ENCODE peak calls at places on chromosomes 16 and 17, in four cellular contexts. X, O, Y and R are unnamed samples. For H3K9me3, the result is how much of the 10 kb centered on the place peaks cover.

GRCh38 chr16:86791287-86792074 is 213.1 kb downstream of the FOXL1 start:
- DNase-seq in X (no peak), O (no peak), Y (no peak), R (no peak)

GRCh38 chr17:48470388-48471034 is 40.5 kb upstream of the SKAP1 start:
- DNase-seq in X (no peak), O (no peak), Y (peak), R (no peak)

GRCh38 chr16:88060524-88061219 is 109.4 kb downstream of the BANP start:
- DNase-seq in X (no peak), O (no peak), Y (no peak), R (no peak)

GRCh38 chr16:2610781-2611498 is 71.4 kb upstream of the KCTD5 start:
- DNase-seq in X (no peak), O (no peak), Y (no peak), R (peak)

GRCh38 chr17:40382251-40382650 is 17.7 kb upstream of the GJD3 start:
- DNase-seq in X (no peak), O (no peak), Y (no peak), R (no peak)

GRCh38 chr17:9200197-9200662 is 178.9 kb downstream of the NTN1 start:
- DNase-seq in X (no peak), O (no peak), Y (no peak), R (no peak)

GRCh38 chr17:66791337-66791736 is 43.6 kb upstream of the CACNG5 start:
- DNase-seq in X (no peak), O (no peak), Y (no peak), R (no peak)

GRCh38 chr16:78140818-78141466 is 41.5 kb downstream of the WWOX start:
- DNase-seq in X (no peak), O (peak), Y (no peak), R (no peak)

GRCh38 chr17:6994118-6994598 is 1.7 kb upstream of the ALOX12 start:
- DNase-seq in X (no peak), O (no peak), Y (no peak), R (no peak)

GRCh38 chr17:42579794-42580551 is 2.4 kb upstream of the PSMC3IP start:
- DNase-seq in X (no peak), O (no peak), Y (no peak), R (no peak)

GRCh38 chr17:76585649-76586593 is at the start of gene ST6GALNAC2:
- DNase-seq in X (no peak), O (no peak), Y (peak), R (peak)

GRCh38 chr16:76081936-76082335 is 195.3 kb upstream of the CNTNAP4 start:
- DNase-seq in X (no peak), O (no peak), Y (no peak), R (no peak)

DNA sequence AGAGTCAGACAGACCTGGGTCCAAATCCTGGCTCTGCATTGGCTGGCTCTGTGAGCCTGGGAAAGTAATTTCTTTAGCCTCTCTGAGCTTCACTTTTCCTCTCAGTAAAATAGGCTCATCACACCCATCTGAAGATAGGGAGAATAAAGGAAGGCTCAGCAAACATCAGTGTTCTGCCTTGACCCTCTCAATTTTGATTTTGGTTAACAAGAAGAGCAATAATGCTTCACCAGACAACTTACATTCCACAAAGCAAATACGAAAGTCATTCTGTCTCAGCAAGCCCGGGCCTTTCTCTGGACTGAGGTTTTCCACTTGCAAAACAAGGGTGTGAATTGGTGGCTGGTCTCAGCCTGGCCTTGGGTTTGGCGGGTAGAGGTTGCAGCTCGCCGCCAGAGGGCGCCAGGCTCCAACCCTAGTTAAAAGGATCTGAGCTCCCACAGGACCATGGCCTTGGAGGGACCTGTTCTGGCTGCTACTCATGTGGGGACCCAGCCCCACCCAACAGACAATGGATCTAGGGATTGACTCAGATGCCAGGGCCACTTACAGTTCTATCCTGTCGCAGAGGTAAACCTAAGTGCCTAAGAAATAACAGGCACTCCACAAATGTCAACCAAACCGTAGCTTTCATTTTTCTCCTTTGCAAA is 1.6 kb upstream of the PPY start:
- DNase-seq in X (no peak), O (peak), Y (peak), R (peak)
- H3K4me3 ChIP-seq in X (no peak), O (no peak), Y (no peak), R (no peak)

GRCh38 chr16:35239561-35239960 is 1780.1 kb downstream of the TP53TG3F start:
- DNase-seq in X (no peak), O (no peak), Y (no peak), R (no peak)
- H3K9me3 ChIP-seq in X (under half), O (under half), Y (under half), R (under half)

GRCh38 chr17:74347646-74348045 is 14.0 kb downstream of the BTBD17 start:
- DNase-seq in X (no peak), O (no peak), Y (no peak), R (no peak)

GRCh38 chr17:74345433-74346241 is 16.0 kb downstream of the BTBD17 start:
- DNase-seq in X (no peak), O (no peak), Y (no peak), R (no peak)

GRCh38 chr17:74350486-74350885 is 11.2 kb downstream of the BTBD17 start:
- DNase-seq in X (no peak), O (no peak), Y (no peak), R (no peak)

GRCh38 chr17:74351552-74352210 is 10.0 kb downstream of the BTBD17 start:
- DNase-seq in X (no peak), O (no peak), Y (no peak), R (no peak)

GRCh38 chr17:74349120-74349519 is 12.5 kb downstream of the BTBD17 start:
- DNase-seq in X (no peak), O (no peak), Y (no peak), R (no peak)
- H3K4me3 ChIP-seq in X (no peak), O (no peak), Y (no peak), R (no peak)

DNA sequence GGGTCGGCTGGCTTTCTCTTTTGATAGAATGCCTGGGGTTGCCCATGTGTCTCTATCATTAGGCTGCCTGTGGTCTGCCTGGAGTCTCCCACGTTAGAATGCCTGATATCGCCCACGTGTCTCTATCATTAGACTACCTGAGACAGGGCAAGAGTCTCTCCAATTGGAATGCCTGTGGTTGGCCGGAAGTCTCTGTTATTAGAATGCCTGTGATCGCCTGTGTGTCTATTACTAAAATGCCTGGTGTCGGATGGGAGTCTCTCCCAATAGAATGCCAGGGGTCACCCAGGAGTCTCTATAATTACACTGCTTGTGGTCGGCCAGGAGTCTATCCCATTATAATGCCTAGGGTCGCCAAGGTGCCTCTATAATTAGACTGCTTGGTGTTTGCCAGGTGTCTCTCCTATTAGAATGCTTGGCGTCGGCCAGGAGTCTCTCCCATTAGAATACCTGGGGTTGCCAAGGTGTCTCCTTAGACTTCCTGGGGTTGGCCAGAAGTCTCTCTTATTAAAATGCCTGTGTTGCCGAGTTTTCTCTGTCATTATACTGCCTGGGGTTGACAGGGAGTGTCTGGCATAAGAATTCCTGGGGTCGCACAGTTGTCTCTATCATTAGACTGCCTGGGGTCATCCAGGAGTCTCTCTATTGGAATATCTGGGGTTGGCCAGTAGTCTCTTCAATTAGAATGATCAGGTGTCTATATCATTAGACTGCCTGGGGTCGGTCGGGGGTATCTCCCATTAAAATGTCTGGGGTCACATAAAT is 2272.8 kb downstream of the TP53TG3F start:
- DNase-seq in X (no peak), O (peak), Y (no peak), R (no peak)
- H3K9me3 ChIP-seq in X (under half), O (under half), Y (under half), R (under half)

GRCh38 chr17:72853438-72854415 is 238.8 kb downstream of the SLC39A11 start:
- DNase-seq in X (no peak), O (no peak), Y (no peak), R (no peak)
- H3K4me3 ChIP-seq in X (no peak), O (no peak), Y (no peak), R (no peak)

GRCh38 chr16:31767267-31767666 is 106.3 kb upstream of the ZNF267 start:
- DNase-seq in X (no peak), O (no peak), Y (no peak), R (no peak)
- H3K9me3 ChIP-seq in X (half or more), O (half or more), Y (under half), R (half or more)

GRCh38 chr17:15255713-15256454 is 9.2 kb downstream of the PMP22 start:
- DNase-seq in X (no peak), O (no peak), Y (no peak), R (no peak)

GRCh38 chr17:15257316-15257925 is 7.7 kb downstream of the PMP22 start:
- DNase-seq in X (peak), O (no peak), Y (peak), R (peak)

GRCh38 chr17:15261063-15261817 is 3.9 kb downstream of the PMP22 start:
- DNase-seq in X (no peak), O (peak), Y (no peak), R (peak)

GRCh38 chr17:15260376-15261062 is 4.6 kb downstream of the PMP22 start:
- DNase-seq in X (peak), O (peak), Y (no peak), R (peak)

GRCh38 chr17:15258113-15258512 is 7.0 kb downstream of the PMP22 start:
- DNase-seq in X (no peak), O (no peak), Y (no peak), R (no peak)
- H3K4me3 ChIP-seq in X (peak), O (peak), Y (no peak), R (peak)

DNA sequence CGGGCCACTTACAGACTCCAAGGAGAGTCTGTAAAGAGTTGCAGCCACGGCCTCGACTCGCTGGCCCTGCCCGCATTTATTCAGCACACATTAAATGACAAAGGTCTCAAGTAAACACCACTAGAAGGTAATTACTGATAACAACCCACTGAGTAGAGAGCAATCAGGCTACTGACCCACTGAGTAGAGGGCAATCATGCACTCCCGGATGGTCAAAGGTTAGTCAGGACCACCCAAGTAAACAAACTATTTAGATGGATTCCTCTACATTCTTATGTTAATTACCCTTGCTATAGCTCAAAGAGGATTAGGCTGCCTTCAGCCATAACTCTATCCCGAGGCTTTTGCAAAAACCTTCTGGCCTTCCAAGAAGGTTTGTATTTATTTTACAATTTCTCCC is 30.7 kb upstream of the ZNF267 start:
- DNase-seq in X (no peak), O (no peak), Y (no peak), R (no peak)
- H3K9me3 ChIP-seq in X (under half), O (under half), Y (under half), R (under half)